ENCODE peak calls at places on chromosomes 11 and 22, in seven cellular contexts. Y is IMR-90, B is trophoblast cell, C is neuronal stem cell, F is mesendoderm, J is H1, O is mesenchymal stem cell. G is an unnamed sample.

GRCh38 chr11:128525411-128526243 is 61.7 kb downstream of the ETS1 start:
- DNase-seq in Y (peak; percentile 74), B (no peak), C (no peak), F (peak; percentile 86), J (no peak), O (peak; percentile 34), G (no peak)

GRCh38 chr11:95282337-95282751 is 51.3 kb upstream of the SESN3 start:
- DNase-seq in Y (no peak), B (peak; percentile 98), C (no peak), F (no peak), J (no peak), O (peak; percentile 88), G (no peak)

GRCh38 chr22:33315954-33316353 is 257.8 kb upstream of the SYN3 start:
- DNase-seq in Y (no peak), B (no peak), C (no peak), F (no peak), J (no peak), O (no peak), G (no peak)

GRCh38 chr11:110086892-110087309 is 6.3 kb upstream of the ZC3H12C start:
- DNase-seq in Y (peak; percentile 90), B (peak; percentile 53), C (no peak), F (no peak), J (no peak), O (peak; percentile 81), G (no peak)

GRCh38 chr11:56948991-56949390 is 39.7 kb upstream of the OR5AK2 start:
- DNase-seq in Y (no peak), B (no peak), C (no peak), F (no peak), J (no peak), O (no peak), G (no peak)

GRCh38 chr22:46029574-46030200 is 52.7 kb upstream of the WNT7B start:
- DNase-seq in Y (no peak), B (no peak), C (no peak), F (no peak), J (no peak), O (no peak), G (no peak)

GRCh38 chr22:43885319-43885671 is 6.5 kb downstream of the PNPLA5 start:
- DNase-seq in Y (no peak), B (no peak), C (no peak), F (no peak), J (no peak), O (no peak), G (no peak)

GRCh38 chr11:125364085-125364822 is 131.8 kb downstream of the FEZ1 start:
- DNase-seq in Y (peak; percentile 81), B (no peak), C (no peak), F (no peak), J (no peak), O (peak; percentile 60), G (no peak)

GRCh38 chr11:127000291-127000968 is at the start of gene KIRREL3:
- DNase-seq in Y (peak; percentile 40), B (peak; percentile 34), C (no peak), F (peak; percentile 48), J (no peak), O (peak; percentile 17), G (peak; percentile 37)

GRCh38 chr11:12122083-12122482 is 11.7 kb downstream of the MICAL2 start:
- DNase-seq in Y (no peak), B (peak; percentile 84), C (no peak), F (peak; percentile 81), J (no peak), O (no peak), G (peak; percentile 74)

GRCh38 chr22:17903564-17904295 is 120.6 kb downstream of the MICAL3 start:
- DNase-seq in Y (no peak), B (no peak), C (peak; percentile 69), F (no peak), J (no peak), O (no peak), G (no peak)

GRCh38 chr11:111446404-111447152 is 65.6 kb downstream of the BTG4 start:
- DNase-seq in Y (peak; percentile 94), B (peak; percentile 83), C (peak; percentile 74), F (peak; percentile 94), J (no peak), O (peak; percentile 92), G (peak; percentile 82)

GRCh38 chr11:45665933-45666647 is 668 bp upstream of the CHST1 start:
- DNase-seq in Y (no peak), B (no peak), C (no peak), F (no peak), J (no peak), O (peak; percentile 35), G (no peak)

DNA sequence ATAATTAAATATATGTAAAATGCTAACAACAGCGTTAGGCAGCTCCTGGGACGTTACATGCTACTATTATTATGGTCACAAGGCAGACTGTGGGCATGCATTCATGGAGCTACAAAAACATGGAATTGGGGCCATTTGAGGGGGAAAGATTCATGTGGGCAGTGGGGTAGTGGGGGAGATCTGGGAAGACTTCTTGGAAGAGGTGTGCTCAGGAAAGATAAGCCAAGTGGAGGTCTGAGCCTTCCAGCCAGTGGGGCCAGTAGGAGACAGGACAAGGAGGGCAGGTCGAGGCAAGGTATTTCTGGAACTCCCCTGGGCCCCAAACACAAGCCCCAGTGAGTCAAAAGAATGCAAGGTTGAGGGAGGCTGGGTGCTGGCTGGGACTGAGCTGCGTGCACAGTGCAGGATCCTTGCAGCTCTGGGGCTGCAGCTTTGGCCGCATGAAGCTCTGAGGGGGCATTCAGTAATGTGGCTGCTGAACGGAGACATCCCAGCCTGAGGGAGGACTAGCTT is 35.4 kb downstream of the CYTH4 start:
- DNase-seq in Y (no peak), B (no peak), C (no peak), F (no peak), J (no peak), O (no peak), G (no peak)
- H4K8ac ChIP-seq in Y (no peak overlapping the region), B (no peak overlapping the region), C (no peak overlapping the region), F (no peak overlapping the region), J (no peak overlapping the region), O (no peak overlapping the region), G (no peak overlapping the region)

GRCh38 chr11:9604134-9604533 is 30.7 kb downstream of the WEE1 start:
- DNase-seq in Y (peak; percentile 26), B (no peak), C (no peak), F (no peak), J (no peak), O (no peak), G (no peak)
- H4K8ac ChIP-seq in Y (no peak overlapping the region), B (no peak overlapping the region), C (no peak overlapping the region), F (no peak overlapping the region), J (no peak overlapping the region), O (no peak overlapping the region), G (no peak overlapping the region)

GRCh38 chr11:134413334-134414035 is 1.4 kb upstream of the B3GAT1 start:
- DNase-seq in Y (no peak), B (no peak), C (no peak), F (peak; percentile 38), J (no peak), O (no peak), G (peak; percentile 52)
- H4K8ac ChIP-seq in Y (no peak overlapping the region), B (no peak overlapping the region), C (no peak overlapping the region), F (no peak overlapping the region), J (no peak overlapping the region), O (no peak overlapping the region), G (no peak overlapping the region)

DNA sequence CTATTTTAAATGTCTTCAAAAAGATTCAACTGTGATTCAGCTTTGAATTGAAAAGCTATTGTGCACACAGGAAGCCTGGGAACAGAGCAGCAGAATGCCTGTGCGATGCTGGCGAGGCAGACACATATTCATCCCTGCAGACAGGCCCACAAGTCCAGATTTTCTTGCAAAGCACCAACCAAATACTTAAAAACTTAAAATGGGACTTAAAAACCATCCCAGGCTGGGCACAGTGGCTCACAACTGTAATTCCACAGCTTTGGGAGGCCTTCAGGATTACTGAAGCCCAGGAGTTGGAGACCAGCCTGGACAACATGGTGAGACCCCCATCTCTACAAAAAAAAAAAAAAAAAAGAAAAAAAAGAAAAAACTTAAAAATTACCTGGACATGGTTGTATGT is 122.6 kb upstream of the SERPIND1 start:
- DNase-seq in Y (no peak), B (no peak), C (no peak), F (no peak), J (no peak), O (no peak), G (peak; percentile 2)
- H4K8ac ChIP-seq in Y (no peak overlapping the region), B (no peak overlapping the region), C (no peak overlapping the region), F (no peak overlapping the region), J (no peak overlapping the region), O (no peak overlapping the region), G (no peak overlapping the region)

GRCh38 chr22:35995345-35995744 is 33.3 kb downstream of the RBFOX2 start:
- DNase-seq in Y (peak; percentile 70), B (no peak), C (no peak), F (peak; percentile 85), J (no peak), O (no peak), G (no peak)
- H4K8ac ChIP-seq in Y (peak overlapping the region; percentile 88), B (no peak overlapping the region), C (no peak overlapping the region), F (no peak overlapping the region), J (no peak overlapping the region), O (peak overlapping the region; percentile 67), G (no peak overlapping the region)